ENCODE peak calls at places on chromosomes 12 and 14, in five cellular contexts. G is effector memory CD4-positive, alpha-beta T cell; U is left ventricle myocardium inferior; Y is ovary; Q is neural progenitor cell. B is an unnamed sample. For H3K36me3, the result is how much of the 10 kb centered on the place peaks cover.

GRCh38 chr12:57190037-57190436 is 26.6 kb upstream of the NXPH4 start:
- DNase-seq in G (no peak), U (no peak), Y (no peak), Q (no peak), B (no peak)

GRCh38 chr12:92649511-92650227 is 53.1 kb upstream of the PLEKHG7 start:
- DNase-seq in G (peak), U (no peak), Y (no peak), Q (peak), B (no peak)

GRCh38 chr14:75283884-75284563 is 5.4 kb downstream of the FOS start:
- DNase-seq in G (peak), U (no peak), Y (no peak), Q (no peak), B (peak)

GRCh38 chr12:14059538-14059937 is 78.1 kb upstream of the GRIN2B start:
- DNase-seq in G (no peak), U (no peak), Y (no peak), Q (peak), B (no peak)

GRCh38 chr12:99670635-99671034 is 23.1 kb downstream of the GARIN6 start:
- DNase-seq in G (no peak), U (no peak), Y (no peak), Q (no peak), B (no peak)

GRCh38 chr12:8911606-8912268 is 2.6 kb upstream of the PHC1 start:
- DNase-seq in G (no peak), U (no peak), Y (no peak), Q (no peak), B (no peak)

GRCh38 chr12:124949779-124950728 is 35.6 kb upstream of the UBC start:
- DNase-seq in G (no peak), U (no peak), Y (no peak), Q (no peak), B (no peak)

GRCh38 chr14:104433401-104434213 is 146.0 kb upstream of the C14orf180 start:
- DNase-seq in G (no peak), U (no peak), Y (no peak), Q (no peak), B (peak)

GRCh38 chr12:61993734-61994345 is 266.4 kb upstream of the USP15 start:
- DNase-seq in G (no peak), U (no peak), Y (no peak), Q (peak), B (no peak)

GRCh38 chr12:111398530-111398929 is 7.2 kb upstream of the SH2B3 start:
- DNase-seq in G (no peak), U (no peak), Y (no peak), Q (no peak), B (no peak)

GRCh38 chr14:31205681-31206535 is 1.7 kb downstream of the HECTD1 start:
- DNase-seq in G (no peak), U (no peak), Y (no peak), Q (peak), B (no peak)

GRCh38 chr14:74018029-74018703 is 922 bp downstream of the ENTPD5 start:
- DNase-seq in G (no peak), U (no peak), Y (no peak), Q (no peak), B (no peak)

DNA sequence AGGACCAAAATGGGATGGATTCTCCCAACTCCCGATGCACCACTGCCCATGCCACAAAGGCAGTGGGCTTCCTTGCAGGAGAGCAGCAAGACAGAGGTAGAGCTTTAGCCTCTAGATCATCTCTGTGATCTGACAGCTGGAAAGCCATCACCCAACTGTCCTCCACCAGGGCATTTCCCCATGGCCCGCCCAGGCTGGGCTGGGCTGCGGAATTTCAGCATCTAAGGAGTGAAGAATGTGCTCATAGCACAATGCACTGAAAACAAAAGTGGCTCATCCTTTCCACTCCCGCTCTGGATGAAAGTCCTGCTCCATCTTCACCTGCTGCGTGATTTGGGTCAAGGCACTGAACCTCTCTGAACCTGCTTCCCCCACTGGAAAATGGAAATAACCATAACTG is 5.6 kb downstream of the SYNE3 start:
- DNase-seq in G (no peak), U (no peak), Y (peak), Q (peak), B (no peak)
- H3K36me3 ChIP-seq in G (under half), U (under half), Y (under half), Q (under half), B (under half)

GRCh38 chr12:33439587-33440011 is at the start of gene SYT10:
- DNase-seq in G (no peak), U (no peak), Y (no peak), Q (peak), B (peak)
- H3K36me3 ChIP-seq in G (under half), U (under half), Y (under half), Q (under half), B (under half)

DNA sequence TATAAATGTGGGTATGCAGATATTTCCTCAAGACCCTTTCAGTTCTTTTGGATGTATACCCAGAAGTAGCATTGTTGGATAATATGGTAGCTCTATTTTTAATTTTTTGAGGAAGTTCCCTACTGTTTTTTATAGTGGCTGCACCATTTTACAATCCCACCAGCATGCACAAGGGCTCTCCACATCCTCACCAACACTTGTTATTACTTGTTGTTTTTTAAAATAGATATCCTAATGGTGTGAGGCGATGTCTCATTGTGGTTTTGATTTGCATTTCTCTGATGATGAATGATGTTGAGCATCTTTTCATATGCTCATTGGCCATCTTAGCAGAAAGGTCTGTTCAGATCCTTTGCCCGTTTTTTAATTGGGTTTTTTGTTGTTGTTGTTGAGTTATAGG is 47.1 kb downstream of the DIP2B start:
- DNase-seq in G (no peak), U (no peak), Y (no peak), Q (no peak), B (no peak)
- H3K36me3 ChIP-seq in G (under half), U (under half), Y (under half), Q (under half), B (under half)

GRCh38 chr14:34562776-34563150 is 23.3 kb upstream of the EAPP start:
- DNase-seq in G (no peak), U (no peak), Y (no peak), Q (no peak), B (no peak)
- H3K36me3 ChIP-seq in G (under half), U (half or more), Y (under half), Q (under half), B (half or more)

DNA sequence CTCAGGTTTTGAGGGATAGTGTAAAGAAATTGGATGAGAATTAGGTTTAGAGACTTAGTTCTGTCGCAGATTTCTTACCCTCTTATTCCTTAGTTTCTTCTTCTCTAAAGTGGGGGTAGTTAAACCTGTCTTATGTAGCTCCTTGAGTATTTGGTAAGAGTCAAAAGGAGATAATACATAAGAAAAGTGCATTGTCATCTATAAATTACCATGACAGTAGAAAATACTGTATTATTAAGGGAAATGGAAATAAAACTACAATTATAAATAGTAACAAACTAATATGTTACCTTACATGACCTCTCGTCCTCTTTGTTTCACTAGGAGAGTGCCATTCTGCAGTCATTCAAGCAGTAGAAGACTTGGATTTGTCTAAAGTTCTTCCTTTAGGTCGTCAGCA is 49.0 kb downstream of the UTP20 start:
- DNase-seq in G (no peak), U (no peak), Y (no peak), Q (no peak), B (no peak)
- H3K36me3 ChIP-seq in G (under half), U (half or more), Y (under half), Q (under half), B (half or more)